ENCODE peak calls at places on chromosomes 12 and 14, in four cellular contexts. W, L, V and D are unnamed samples. For H3K36me3, the result is how much of the 10 kb centered on the place peaks cover.

GRCh38 chr14:36270191-36270590 is 50.2 kb downstream of the MBIP start:
- DNase-seq in L (no peak), V (no peak), W (no peak), D (no peak)

GRCh38 chr14:53430870-53431269 is 277.7 kb upstream of the DDHD1 start:
- DNase-seq in W (no peak), V (no peak), L (no peak), D (no peak)

GRCh38 chr14:60164404-60164716 is 838 bp downstream of the DHRS7 start:
- DNase-seq in W (no peak), L (no peak), V (no peak), D (no peak)

GRCh38 chr12:53791735-53792326 is 40.1 kb upstream of the CISTR start:
- DNase-seq in V (no peak), W (no peak), L (no peak), D (no peak)

GRCh38 chr12:2936301-2936700 is 22.9 kb upstream of the TEAD4 start:
- DNase-seq in L (no peak), W (no peak), V (no peak), D (no peak)

GRCh38 chr14:99821519-99822165 is 28.4 kb downstream of the EML1 start:
- DNase-seq in W (peak), V (no peak), L (no peak), D (peak)

GRCh38 chr12:43776498-43776897 is 17.7 kb downstream of the IRAK4 start:
- DNase-seq in W (peak), V (no peak), L (no peak), D (no peak)

GRCh38 chr14:36655054-36655381 is 6.6 kb upstream of the PAX9 start:
- DNase-seq in V (no peak), W (no peak), L (no peak), D (no peak)

GRCh38 chr14:83976223-83976770 is 1553.6 kb upstream of the FLRT2 start:
- DNase-seq in V (no peak), W (no peak), L (no peak), D (no peak)

GRCh38 chr12:106135075-106135474 is 3.7 kb downstream of the NUAK1 start:
- DNase-seq in W (no peak), L (no peak), V (no peak), D (no peak)

GRCh38 chr12:2283480-2283879 is 230.7 kb downstream of the CACNA1C start:
- DNase-seq in L (no peak), V (no peak), W (no peak), D (no peak)

GRCh38 chr12:91565246-91565645 is 382.6 kb upstream of the DCN start:
- DNase-seq in W (no peak), V (no peak), L (no peak), D (no peak)

GRCh38 chr14:50943261-50943942 is 881 bp downstream of the PYGL start:
- DNase-seq in L (peak), W (peak), V (peak), D (peak)

DNA sequence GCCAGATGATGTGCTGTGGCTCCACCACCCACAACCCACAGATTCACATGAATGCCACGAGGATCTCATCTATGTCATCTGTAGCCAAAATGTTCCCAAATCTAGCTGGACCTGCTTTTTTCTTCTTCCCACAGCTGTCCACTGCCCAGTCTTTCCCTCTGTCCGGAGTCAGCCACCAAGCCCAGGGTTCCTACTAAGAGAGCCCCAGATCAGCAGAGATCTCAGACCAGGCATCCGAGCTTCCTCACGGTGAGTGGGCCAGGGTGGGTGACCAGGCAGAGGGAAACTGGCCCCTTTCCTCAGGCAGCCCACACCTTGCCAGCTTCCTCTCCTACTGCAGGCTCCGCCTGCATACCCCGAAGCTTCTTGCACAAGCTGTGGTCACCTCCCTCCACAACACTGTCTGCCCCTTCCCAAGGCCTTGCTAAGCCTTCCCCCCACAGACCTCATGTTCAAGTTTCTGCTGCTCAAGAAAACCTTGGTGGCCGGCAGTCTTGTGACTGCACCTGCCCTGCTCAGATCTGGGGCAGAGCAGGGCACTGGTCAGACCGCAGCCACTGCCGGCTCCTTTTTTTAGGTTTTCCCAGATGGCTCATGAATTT is 81.4 kb downstream of the ACTN1 start:
- DNase-seq in V (no peak), L (no peak), W (no peak), D (peak)
- H3K36me3 ChIP-seq in V (half or more), L (half or more), W (under half), D (half or more)

GRCh38 chr12:123064356-123064755 is 83.9 kb downstream of the ARL6IP4 start:
- DNase-seq in V (peak), W (no peak), L (no peak), D (no peak)

GRCh38 chr12:123064885-123065619 is 84.6 kb downstream of the ARL6IP4 start:
- DNase-seq in V (no peak), W (no peak), L (no peak), D (no peak)

GRCh38 chr12:123063535-123063934 is 83.1 kb downstream of the ARL6IP4 start:
- DNase-seq in V (no peak), L (no peak), W (peak), D (no peak)

GRCh38 chr12:123067654-123068053 is 83.2 kb downstream of the PITPNM2 start:
- DNase-seq in W (no peak), L (no peak), V (no peak), D (no peak)

DNA sequence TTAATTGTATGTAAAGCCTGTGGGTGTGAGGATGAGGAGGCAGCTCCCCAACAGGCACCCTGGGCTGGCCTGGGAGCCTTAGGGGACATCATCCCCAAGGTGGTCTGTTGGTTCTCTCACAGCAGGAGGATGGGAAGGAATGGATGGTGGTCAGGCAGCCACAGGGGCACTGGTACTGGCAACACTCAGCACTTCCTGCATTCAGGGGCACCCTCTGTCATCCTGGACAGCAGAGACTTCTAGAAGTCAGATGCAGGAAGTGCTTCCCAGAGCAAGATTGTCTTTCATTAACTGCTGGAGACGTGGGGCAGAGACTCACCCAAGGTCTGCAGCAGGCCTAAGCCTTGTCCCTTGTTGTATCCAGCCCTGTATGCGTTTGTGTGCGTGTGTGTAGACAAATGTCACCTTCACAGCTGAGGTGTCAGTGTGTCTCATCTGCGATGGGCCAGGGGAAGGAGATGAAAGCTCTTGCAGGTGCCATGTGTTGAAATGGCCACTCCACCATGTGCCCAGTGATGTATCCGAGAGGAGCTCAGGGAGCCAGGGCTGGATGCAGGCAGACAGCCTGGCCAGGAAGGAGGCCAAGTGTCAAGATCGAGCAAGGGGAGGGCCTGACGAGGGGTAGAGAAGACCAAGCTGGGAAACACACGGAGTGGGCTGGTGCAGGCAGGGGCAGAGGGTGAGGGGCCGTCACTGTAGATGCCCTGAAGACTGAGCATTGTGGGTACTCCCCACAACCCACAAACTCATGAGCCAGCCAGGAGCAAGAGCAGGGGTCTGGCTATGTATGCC is 85.0 kb downstream of the PITPNM2 start:
- DNase-seq in W (no peak), V (no peak), L (no peak), D (no peak)
- H3K27ac ChIP-seq in W (no peak), V (peak), L (peak), D (no peak)

GRCh38 chr12:123398918-123399617 is 15.1 kb downstream of the KMT5A start:
- DNase-seq in V (peak), W (no peak), L (no peak), D (no peak)
- H3K36me3 ChIP-seq in V (half or more), W (under half), L (half or more), D (under half)

DNA sequence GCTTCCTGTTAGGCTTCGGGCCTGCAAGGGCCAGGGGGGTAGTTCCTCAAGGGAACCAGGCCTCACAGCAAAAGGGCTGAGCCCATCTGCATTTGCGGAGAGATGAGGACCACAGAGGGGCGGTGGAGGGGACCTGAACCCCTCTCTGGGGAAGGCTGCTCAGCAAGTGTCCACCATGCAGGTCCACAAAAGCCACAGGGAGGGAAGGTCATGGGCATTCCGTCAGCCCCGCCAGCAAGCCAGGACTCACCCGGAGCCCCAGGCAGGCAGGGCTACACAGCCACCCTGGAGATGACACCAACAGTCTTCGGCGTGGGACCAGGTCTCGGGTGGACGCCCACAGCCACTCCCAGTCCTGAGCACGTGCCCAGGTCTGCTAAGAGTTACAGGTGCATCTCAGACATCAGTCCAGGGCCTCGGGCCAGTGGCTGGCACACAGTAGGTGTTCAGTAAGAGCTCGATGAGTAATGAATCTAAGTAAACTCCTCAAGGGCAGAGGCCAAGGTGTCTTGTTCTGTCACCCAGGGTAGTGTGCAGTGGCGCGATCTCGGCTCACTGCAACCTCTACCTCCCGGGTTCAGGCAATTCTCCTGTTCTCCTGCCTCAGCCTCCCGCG is 11.3 kb downstream of the TTC7B start:
- DNase-seq in L (no peak), V (no peak), W (no peak), D (no peak)
- H3K27ac ChIP-seq in L (no peak), V (peak), W (no peak), D (peak)

GRCh38 chr14:20986811-20987210 is 3.0 kb upstream of the METTL17 start:
- DNase-seq in W (no peak), L (no peak), V (no peak), D (no peak)

GRCh38 chr14:20988717-20989116 is 1.1 kb upstream of the METTL17 start:
- DNase-seq in L (no peak), V (no peak), W (no peak), D (no peak)

GRCh38 chr14:20989464-20989786 is 355 bp upstream of the METTL17 start:
- DNase-seq in L (no peak), W (no peak), V (no peak), D (no peak)

DNA sequence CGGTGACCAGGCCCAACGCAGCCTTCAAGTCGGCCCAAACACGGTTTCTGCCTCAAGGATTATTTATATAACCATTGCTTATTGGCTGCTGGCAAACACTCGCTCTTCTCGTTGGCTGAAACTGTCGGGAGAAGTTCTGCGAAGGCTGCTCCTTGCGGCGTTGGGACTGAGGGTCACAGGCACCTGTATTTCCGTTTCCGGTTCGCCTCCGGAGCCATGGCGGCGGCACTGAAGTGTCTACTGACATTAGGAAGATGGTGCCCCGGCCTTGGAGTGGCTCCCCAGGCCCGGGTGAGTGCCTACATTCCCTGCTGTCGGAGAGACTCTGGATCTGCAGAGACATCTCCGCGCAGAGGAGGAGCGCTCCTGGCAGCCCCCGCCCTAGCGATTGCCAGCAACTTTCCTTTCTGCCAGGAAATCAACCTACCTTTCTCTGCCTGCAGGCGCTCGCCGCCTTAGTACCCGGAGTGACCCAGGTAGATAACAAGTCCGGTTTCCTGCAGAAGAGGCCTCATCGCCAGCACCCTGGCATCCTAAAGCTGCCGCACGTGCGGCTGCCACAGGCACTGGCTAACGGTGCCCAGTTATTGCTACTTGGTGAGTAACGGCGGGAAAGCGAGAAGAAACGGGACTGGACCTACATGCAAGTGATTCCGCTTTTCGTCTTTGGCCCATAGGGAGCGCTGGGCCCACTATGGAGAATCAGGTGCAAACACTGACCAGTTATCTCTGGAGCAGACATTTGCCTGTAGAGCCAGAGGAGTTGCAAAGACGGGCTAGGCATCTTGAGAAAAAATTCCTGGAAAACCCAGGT is at the start of gene METTL17:
- DNase-seq in L (peak), W (peak), V (peak), D (peak)
- H3K36me3 ChIP-seq in L (under half), W (under half), V (under half), D (under half)

GRCh38 chr14:88791629-88792571 is 853 bp downstream of the EML5 start:
- DNase-seq in V (no peak), W (peak), L (no peak), D (peak)
- H3K27ac ChIP-seq in V (peak), W (no peak), L (peak), D (peak)

DNA sequence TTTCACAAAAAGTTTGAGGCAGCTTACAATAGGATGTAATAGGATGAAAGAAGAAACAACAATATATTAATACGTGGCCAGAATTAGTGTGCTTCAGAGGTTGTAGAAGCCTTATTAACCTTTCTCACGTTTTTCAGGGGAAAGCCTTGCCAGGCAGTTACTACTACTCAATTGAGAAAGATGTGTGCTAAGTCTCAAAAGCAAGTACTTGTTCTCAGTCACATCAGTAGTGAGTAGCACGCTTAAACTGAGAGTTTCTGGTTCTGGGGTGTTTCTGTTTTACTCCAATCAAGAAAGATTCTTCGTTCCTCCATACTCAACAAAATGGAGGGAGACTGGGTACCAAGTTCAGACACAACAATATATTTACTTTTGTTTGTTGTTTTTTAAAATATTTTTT is 38.7 kb downstream of the KLC1 start:
- DNase-seq in L (no peak), V (no peak), W (no peak), D (no peak)
- H3K36me3 ChIP-seq in L (half or more), V (half or more), W (under half), D (under half)

GRCh38 chr12:21528953-21529352 is 2.9 kb downstream of the SPX start:
- DNase-seq in V (no peak), W (no peak), L (no peak), D (no peak)

GRCh38 chr12:21527451-21528180 is 1.5 kb downstream of the SPX start:
- DNase-seq in V (peak), L (no peak), W (peak), D (peak)

GRCh38 chr12:21526053-21526452 is at the start of gene SPX:
- DNase-seq in L (no peak), W (no peak), V (no peak), D (no peak)

GRCh38 chr12:21529456-21529855 is 3.4 kb downstream of the SPX start:
- DNase-seq in L (no peak), W (no peak), V (no peak), D (no peak)

DNA sequence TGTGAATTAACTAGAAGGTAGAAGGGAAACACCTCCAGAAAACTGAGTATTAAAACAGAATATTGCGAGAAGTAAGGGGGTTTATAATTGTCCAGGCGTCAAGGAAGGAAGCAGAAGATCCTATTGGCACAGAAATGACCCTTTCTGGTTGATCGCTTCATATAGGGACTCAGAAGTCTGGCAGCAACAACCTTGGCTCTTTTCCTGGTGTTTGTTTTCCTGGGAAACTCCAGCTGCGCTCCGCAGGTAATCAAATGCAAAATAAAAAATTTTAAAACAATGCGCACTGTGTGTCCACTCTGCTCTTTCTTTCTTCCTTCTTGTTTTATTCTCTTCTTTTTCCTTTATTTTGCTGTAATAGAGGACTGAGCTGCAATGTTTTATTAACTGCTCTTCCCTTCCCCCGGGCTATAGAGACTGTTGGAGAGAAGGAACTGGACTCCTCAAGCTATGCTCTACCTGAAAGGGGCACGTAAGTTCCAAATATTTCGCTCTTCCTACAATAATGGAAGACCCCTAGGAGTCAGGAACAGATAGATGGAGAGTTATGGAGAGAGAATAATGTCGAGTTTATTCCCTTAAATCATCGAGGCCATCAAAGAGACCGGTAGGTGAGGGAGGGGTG is 737 bp downstream of the SPX start:
- DNase-seq in V (no peak), L (no peak), W (no peak), D (no peak)
- H3K27ac ChIP-seq in V (peak), L (no peak), W (no peak), D (no peak)